ENCODE peak calls at places on chromosome 10, in seven cellular contexts. H, T, W, U, F, E and P are unnamed samples.

GRCh38 chr10:43123361-43124093 is 14.7 kb upstream of the CSGALNACT2 start:
- DNase-seq in H (no peak), T (peak; percentile 32), W (no peak), U (no peak), F (no peak), E (no peak), P (no peak)

GRCh38 chr10:110226555-110226925 is 19.1 kb downstream of the MXI1 start:
- DNase-seq in H (peak; percentile 60), T (peak; percentile 88), W (peak; percentile 74), U (peak; percentile 95), F (no peak), E (peak; percentile 59), P (peak; percentile 53)

GRCh38 chr10:61896854-61897661 is 4.4 kb upstream of the ARID5B start:
- DNase-seq in H (peak; percentile 74), T (peak; percentile 79), W (peak; percentile 89), U (peak; percentile 67), F (peak; percentile 85), E (peak; percentile 50), P (peak; percentile 45)

GRCh38 chr10:47249881-47250280 is 50.1 kb upstream of the GDF10 start:
- DNase-seq in H (no peak), T (peak; percentile 14), W (no peak), U (no peak), F (no peak), E (no peak), P (no peak)

GRCh38 chr10:22570234-22570633 is 144.1 kb downstream of the PIP4K2A start:
- DNase-seq in H (no peak), T (no peak), W (no peak), U (no peak), F (no peak), E (no peak), P (no peak)

GRCh38 chr10:119724630-119725549 is 960 bp upstream of the INPP5F start:
- DNase-seq in H (peak; percentile 37), T (peak; percentile 59), W (no peak), U (no peak), F (no peak), E (peak; percentile 32), P (no peak)

GRCh38 chr10:101840102-101840684 is 3.4 kb downstream of the KCNIP2 start:
- DNase-seq in H (no peak), T (peak; percentile 57), W (peak; percentile 26), U (peak; percentile 36), F (no peak), E (no peak), P (no peak)

GRCh38 chr10:125083576-125083920 is 76.8 kb downstream of the CTBP2 start:
- DNase-seq in H (no peak), T (no peak), W (no peak), U (no peak), F (no peak), E (no peak), P (no peak)

GRCh38 chr10:13839030-13839429 is 252.3 kb downstream of the PRPF18 start:
- DNase-seq in H (no peak), T (no peak), W (no peak), U (no peak), F (no peak), E (no peak), P (no peak)

GRCh38 chr10:12812541-12812940 is 189.0 kb downstream of the CCDC3 start:
- DNase-seq in H (no peak), T (no peak), W (no peak), U (no peak), F (no peak), E (no peak), P (no peak)

GRCh38 chr10:58335306-58336005 is 650 bp downstream of the UBE2D1 start:
- DNase-seq in H (peak; percentile 28), T (no peak), W (peak; percentile 30), U (no peak), F (no peak), E (peak; percentile 6), P (no peak)

GRCh38 chr10:497898-498451 is 191.5 kb downstream of the DIP2C start:
- DNase-seq in H (no peak), T (no peak), W (no peak), U (no peak), F (no peak), E (no peak), P (no peak)

GRCh38 chr10:28822719-28823464 is 145.6 kb downstream of the BAMBI start:
- DNase-seq in H (no peak), T (no peak), W (peak; percentile 79), U (no peak), F (no peak), E (no peak), P (no peak)

GRCh38 chr10:49170632-49171325 is 17.4 kb downstream of the TMEM273 start:
- DNase-seq in H (no peak), T (peak; percentile 30), W (no peak), U (no peak), F (no peak), E (no peak), P (no peak)

GRCh38 chr10:63260860-63261251 is 127.7 kb downstream of the NRBF2 start:
- DNase-seq in H (no peak), T (no peak), W (no peak), U (no peak), F (no peak), E (no peak), P (no peak)
- TF ChIP-seq POLR2AphosphoS5 in H (no peak), T (no peak), W (no peak), U (no peak), F (no peak), E (no peak), P (no peak)

GRCh38 chr10:11532329-11532728 is 79.1 kb downstream of the USP6NL start:
- DNase-seq in H (peak; percentile 67), T (no peak), W (no peak), U (no peak), F (no peak), E (no peak), P (no peak)
- TF ChIP-seq TAF1 in H (no peak), T (no peak), W (no peak), U (no peak), F (peak; percentile 24), E (no peak), P (no peak)

DNA sequence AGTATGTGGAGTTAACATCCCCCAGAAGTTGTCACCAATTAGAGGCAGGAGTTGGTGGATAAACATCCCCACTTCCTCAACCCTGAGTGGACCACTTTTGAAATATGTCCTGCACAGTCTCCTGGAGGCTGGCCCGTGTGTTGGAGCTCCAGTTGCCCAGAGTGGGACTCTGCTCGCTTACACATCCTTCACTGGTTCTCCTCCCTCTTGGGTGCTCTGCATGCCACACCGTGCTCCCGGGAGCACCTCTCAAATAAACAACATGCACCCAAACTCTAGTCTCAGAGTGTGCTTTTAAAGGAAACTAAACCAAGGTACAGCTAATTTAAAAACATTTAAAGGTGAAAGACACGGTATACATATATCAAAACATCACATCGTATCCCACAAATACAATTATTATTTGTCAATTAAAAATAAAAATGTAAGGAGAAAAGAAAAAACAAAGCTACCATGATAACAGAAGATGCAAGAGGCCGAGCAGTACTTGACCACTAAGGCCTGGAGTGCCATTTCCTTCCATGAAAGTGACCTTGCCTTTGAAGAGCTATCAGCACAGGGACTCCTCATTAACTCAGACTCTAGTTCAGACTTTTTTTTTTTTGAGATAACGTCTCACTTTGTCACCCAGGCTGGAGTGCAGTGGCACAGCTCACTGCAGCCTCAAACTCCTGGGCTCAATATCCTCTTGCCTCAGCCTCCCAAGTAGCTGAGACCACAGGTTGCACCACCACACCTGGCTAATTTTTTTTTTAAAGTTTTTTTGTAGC is 47.8 kb upstream of the SAMD8 start:
- DNase-seq in H (no peak), T (no peak), W (no peak), U (no peak), F (no peak), E (no peak), P (no peak)
- TF ChIP-seq POLR2AphosphoS5 in H (no peak), T (no peak), W (no peak), U (no peak), F (no peak), E (no peak), P (no peak)

DNA sequence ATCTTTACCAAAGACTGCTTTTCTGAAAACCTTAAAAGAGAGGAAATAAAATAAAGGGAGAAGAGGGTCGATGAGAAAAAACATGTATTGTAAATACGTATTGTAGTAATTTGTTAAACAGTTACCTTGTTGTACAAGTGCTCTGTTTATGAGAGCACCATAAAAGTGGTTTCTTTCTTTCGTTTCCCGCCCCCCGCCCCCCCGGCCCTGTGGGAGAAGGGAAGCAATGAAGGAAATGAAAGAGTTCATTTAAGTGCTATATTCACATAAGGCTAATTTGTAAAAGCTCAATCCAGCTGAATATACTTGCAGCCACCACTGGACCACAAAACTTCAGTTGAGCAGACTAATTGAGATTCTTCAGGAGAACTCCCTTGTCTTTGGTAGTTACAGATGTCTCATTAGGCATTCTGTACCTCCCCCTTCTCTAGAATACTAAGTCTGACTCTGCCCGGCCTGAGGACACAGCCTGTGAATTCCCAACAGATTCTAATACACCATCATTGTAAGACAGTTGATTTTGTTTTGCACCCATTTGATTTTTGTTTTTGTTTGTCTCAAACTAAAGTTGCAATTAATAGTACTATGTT is 124.9 kb downstream of the ARHGAP12 start:
- DNase-seq in H (no peak), T (no peak), W (no peak), U (no peak), F (no peak), E (no peak), P (no peak)
- TF ChIP-seq TAF1 in H (no peak), T (no peak), W (no peak), U (no peak), F (no peak), E (no peak), P (no peak)

GRCh38 chr10:30039567-30039966 is 19.8 kb downstream of the JCAD start:
- DNase-seq in H (no peak), T (no peak), W (no peak), U (peak; percentile 60), F (no peak), E (no peak), P (no peak)

GRCh38 chr10:30040597-30040996 is 18.8 kb downstream of the JCAD start:
- DNase-seq in H (no peak), T (no peak), W (no peak), U (no peak), F (no peak), E (no peak), P (no peak)

GRCh38 chr10:30039988-30040387 is 19.4 kb downstream of the JCAD start:
- DNase-seq in H (no peak), T (no peak), W (no peak), U (no peak), F (no peak), E (no peak), P (no peak)

GRCh38 chr10:30042820-30043219 is 16.6 kb downstream of the JCAD start:
- DNase-seq in H (no peak), T (no peak), W (no peak), U (no peak), F (no peak), E (no peak), P (no peak)

GRCh38 chr10:30041394-30042105 is 17.8 kb downstream of the JCAD start:
- DNase-seq in H (no peak), T (no peak), W (no peak), U (no peak), F (no peak), E (no peak), P (no peak)
- TF ChIP-seq POLR2AphosphoS5 in H (no peak), T (no peak), W (no peak), U (no peak), F (no peak), E (no peak), P (no peak)